ENCODE peak calls at places on chromosome 3, in five cellular contexts. One of them, this sample, is unnamed.
A peak's percentile ranks its signal among the peaks of the same experiment; 100 is the strongest.

GRCh38 chr3:106810461-106810733 is 566.8 kb upstream of the CCDC54 start:
- DNase-seq in IMR-90: no peak
- DNase-seq in neuronal stem cell: no peak
- DNase-seq in mesendoderm: no peak
- DNase-seq in H9: no peak
- DNase-seq in this sample: peak; percentile 3

GRCh38 chr3:134685881-134686802 is 35.3 kb upstream of the KY start:
- DNase-seq in IMR-90: peak; percentile 95
- DNase-seq in neuronal stem cell: no peak
- DNase-seq in mesendoderm: no peak
- DNase-seq in H9: no peak
- DNase-seq in this sample: peak; percentile 11

GRCh38 chr3:183213415-183213814 is 39.6 kb upstream of the B3GNT5 start:
- DNase-seq in IMR-90: no peak
- DNase-seq in neuronal stem cell: no peak
- DNase-seq in mesendoderm: peak; percentile 9
- DNase-seq in H9: no peak
- DNase-seq in this sample: no peak

GRCh38 chr3:136931587-136931986 is 26.2 kb upstream of the IL20RB start:
- DNase-seq in IMR-90: no peak
- DNase-seq in neuronal stem cell: no peak
- DNase-seq in mesendoderm: no peak
- DNase-seq in H9: no peak
- DNase-seq in this sample: no peak

GRCh38 chr3:52070724-52071621 is 14.6 kb upstream of the DUSP7 start:
- DNase-seq in IMR-90: no peak
- DNase-seq in neuronal stem cell: no peak
- DNase-seq in mesendoderm: no peak
- DNase-seq in H9: no peak
- DNase-seq in this sample: no peak

GRCh38 chr3:127959873-127960272 is 44.8 kb downstream of the KBTBD12 start:
- DNase-seq in IMR-90: peak; percentile 4
- DNase-seq in neuronal stem cell: peak; percentile 20
- DNase-seq in mesendoderm: peak; percentile 74
- DNase-seq in H9: peak; percentile 64
- DNase-seq in this sample: peak; percentile 30

GRCh38 chr3:169822091-169822490 is 9.4 kb upstream of the LRRC34 start:
- DNase-seq in IMR-90: no peak
- DNase-seq in neuronal stem cell: no peak
- DNase-seq in mesendoderm: no peak
- DNase-seq in H9: no peak
- DNase-seq in this sample: no peak

GRCh38 chr3:124981472-124981871 is 46.9 kb upstream of the MUC13 start:
- DNase-seq in IMR-90: no peak
- DNase-seq in neuronal stem cell: no peak
- DNase-seq in mesendoderm: no peak
- DNase-seq in H9: no peak
- DNase-seq in this sample: no peak

GRCh38 chr3:18469775-18470174 is 44.6 kb upstream of the SATB1 start:
- DNase-seq in IMR-90: no peak
- DNase-seq in neuronal stem cell: no peak
- DNase-seq in mesendoderm: no peak
- DNase-seq in H9: no peak
- DNase-seq in this sample: no peak

DNA sequence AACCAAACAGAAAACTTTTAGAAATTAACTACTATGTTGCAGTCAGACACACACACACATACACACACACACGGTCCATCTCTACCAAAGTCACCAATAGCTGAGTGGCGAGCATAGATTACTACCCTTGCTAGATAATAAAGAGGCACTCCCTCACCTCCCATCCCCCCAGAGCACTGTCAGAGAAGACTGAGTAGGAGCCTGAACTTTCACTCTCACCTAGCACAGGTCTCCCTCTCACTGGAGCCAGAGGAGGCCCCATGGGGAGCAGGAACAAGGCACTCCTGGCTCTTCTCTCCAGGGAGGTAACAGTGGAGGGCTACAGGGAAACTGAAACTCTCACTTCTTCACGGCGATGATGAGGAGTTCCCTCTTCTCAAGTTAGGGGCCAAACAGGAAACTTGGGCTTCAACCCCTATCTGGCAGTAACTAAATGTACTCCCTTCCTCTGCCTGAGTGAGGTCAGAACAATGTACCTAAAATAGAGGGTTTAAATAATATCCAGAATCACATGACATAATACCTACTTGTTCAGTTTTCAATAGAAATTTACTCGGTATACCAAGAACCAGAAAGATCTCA is 975.3 kb upstream of the GBE1 start:
- DNase-seq in IMR-90: no peak
- DNase-seq in neuronal stem cell: no peak
- DNase-seq in mesendoderm: peak; percentile 13
- DNase-seq in H9: peak; percentile 25
- DNase-seq in this sample: no peak
- H3K23ac ChIP-seq in IMR-90: no peak overlapping the region
- H3K23ac ChIP-seq in neuronal stem cell: no peak overlapping the region
- H3K23ac ChIP-seq in mesendoderm: no peak overlapping the region
- H3K23ac ChIP-seq in H9: no peak overlapping the region
- H3K23ac ChIP-seq in this sample: no peak overlapping the region

DNA sequence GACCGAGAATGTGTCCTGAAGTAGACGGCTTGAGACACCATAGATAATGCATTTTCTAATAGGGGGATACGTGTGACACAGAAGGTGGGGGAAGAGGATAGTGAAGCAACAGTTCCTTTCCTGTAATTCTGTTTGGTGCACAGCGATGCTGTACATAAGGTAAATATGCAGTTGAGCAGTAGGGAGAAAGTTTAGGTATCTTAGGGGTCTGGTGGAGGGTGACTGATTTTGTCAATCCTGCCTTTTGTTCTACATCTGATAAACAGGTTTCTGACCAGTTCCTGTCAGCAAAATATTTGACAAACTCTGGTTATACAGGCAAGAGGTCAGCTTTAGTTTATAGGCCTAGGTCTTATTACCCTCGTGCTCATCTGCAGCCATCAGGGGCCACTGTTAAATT is 71.3 kb downstream of the TRAK1 start:
- DNase-seq in IMR-90: no peak
- DNase-seq in neuronal stem cell: no peak
- DNase-seq in mesendoderm: no peak
- DNase-seq in H9: no peak
- DNase-seq in this sample: no peak
- H3K23ac ChIP-seq in IMR-90: no peak overlapping the region
- H3K23ac ChIP-seq in neuronal stem cell: no peak overlapping the region
- H3K23ac ChIP-seq in mesendoderm: no peak overlapping the region
- H3K23ac ChIP-seq in H9: no peak overlapping the region
- H3K23ac ChIP-seq in this sample: no peak overlapping the region

GRCh38 chr3:49518016-49518415 is 36.3 kb upstream of the BSN start:
- DNase-seq in IMR-90: no peak
- DNase-seq in neuronal stem cell: no peak
- DNase-seq in mesendoderm: no peak
- DNase-seq in H9: no peak
- DNase-seq in this sample: no peak
- H3K23ac ChIP-seq in IMR-90: no peak overlapping the region
- H3K23ac ChIP-seq in neuronal stem cell: no peak overlapping the region
- H3K23ac ChIP-seq in mesendoderm: no peak overlapping the region
- H3K23ac ChIP-seq in H9: no peak overlapping the region
- H3K23ac ChIP-seq in this sample: no peak overlapping the region

GRCh38 chr3:14047841-14048240 is 76.8 kb downstream of the CHCHD4 start:
- DNase-seq in IMR-90: no peak
- DNase-seq in neuronal stem cell: no peak
- DNase-seq in mesendoderm: no peak
- DNase-seq in H9: no peak
- DNase-seq in this sample: no peak

GRCh38 chr3:14039149-14039548 is 85.5 kb downstream of the CHCHD4 start:
- DNase-seq in IMR-90: no peak
- DNase-seq in neuronal stem cell: no peak
- DNase-seq in mesendoderm: no peak
- DNase-seq in H9: no peak
- DNase-seq in this sample: no peak

GRCh38 chr3:14047027-14047426 is 77.6 kb downstream of the CHCHD4 start:
- DNase-seq in IMR-90: no peak
- DNase-seq in neuronal stem cell: no peak
- DNase-seq in mesendoderm: no peak
- DNase-seq in H9: no peak
- DNase-seq in this sample: no peak

GRCh38 chr3:14037211-14037610 is 87.5 kb downstream of the CHCHD4 start:
- DNase-seq in IMR-90: no peak
- DNase-seq in neuronal stem cell: no peak
- DNase-seq in mesendoderm: no peak
- DNase-seq in H9: no peak
- DNase-seq in this sample: no peak

GRCh38 chr3:14042680-14043079 is 82.0 kb downstream of the CHCHD4 start:
- DNase-seq in IMR-90: peak; percentile 48
- DNase-seq in neuronal stem cell: no peak
- DNase-seq in mesendoderm: no peak
- DNase-seq in H9: no peak
- DNase-seq in this sample: no peak
- H3K23ac ChIP-seq in IMR-90: no peak overlapping the region
- H3K23ac ChIP-seq in neuronal stem cell: no peak overlapping the region
- H3K23ac ChIP-seq in mesendoderm: no peak overlapping the region
- H3K23ac ChIP-seq in H9: no peak overlapping the region
- H3K23ac ChIP-seq in this sample: no peak overlapping the region

GRCh38 chr3:129514110-129514509 is 14.3 kb upstream of the RHO start:
- DNase-seq in IMR-90: no peak
- DNase-seq in neuronal stem cell: no peak
- DNase-seq in mesendoderm: no peak
- DNase-seq in H9: no peak
- DNase-seq in this sample: no peak
- H3K23ac ChIP-seq in IMR-90: no peak overlapping the region
- H3K23ac ChIP-seq in neuronal stem cell: no peak overlapping the region
- H3K23ac ChIP-seq in mesendoderm: no peak overlapping the region
- H3K23ac ChIP-seq in H9: no peak overlapping the region
- H3K23ac ChIP-seq in this sample: no peak overlapping the region

GRCh38 chr3:43436507-43437140 is 150.3 kb downstream of the SNRK start:
- DNase-seq in IMR-90: no peak
- DNase-seq in neuronal stem cell: no peak
- DNase-seq in mesendoderm: peak; percentile 53
- DNase-seq in H9: no peak
- DNase-seq in this sample: no peak
- H3K23ac ChIP-seq in IMR-90: no peak overlapping the region
- H3K23ac ChIP-seq in neuronal stem cell: no peak overlapping the region
- H3K23ac ChIP-seq in mesendoderm: no peak overlapping the region
- H3K23ac ChIP-seq in H9: no peak overlapping the region
- H3K23ac ChIP-seq in this sample: no peak overlapping the region